ENCODE peak calls at places on chromosomes 13 and 19, in six cellular contexts. One of them, this sample, is unnamed.

GRCh38 chr13:38804536-38804935 is 117.7 kb downstream of the FREM2 start:
- DNase-seq in lung: no peak
- DNase-seq in effector memory CD4-positive, alpha-beta T cell: no peak
- DNase-seq in MM.1S: no peak
- DNase-seq in caudate nucleus: peak
- DNase-seq in left ventricle myocardium inferior: no peak
- DNase-seq in this sample: no peak

GRCh38 chr13:20776751-20777150 is 3.0 kb upstream of the EEF1AKMT1 start:
- DNase-seq in lung: no peak
- DNase-seq in effector memory CD4-positive, alpha-beta T cell: no peak
- DNase-seq in MM.1S: no peak
- DNase-seq in caudate nucleus: no peak
- DNase-seq in left ventricle myocardium inferior: no peak
- DNase-seq in this sample: no peak

GRCh38 chr19:4068058-4068966 is 1.6 kb upstream of the ZBTB7A start:
- DNase-seq in lung: no peak
- DNase-seq in effector memory CD4-positive, alpha-beta T cell: no peak
- DNase-seq in MM.1S: no peak
- DNase-seq in caudate nucleus: no peak
- DNase-seq in left ventricle myocardium inferior: no peak
- DNase-seq in this sample: no peak

GRCh38 chr19:35030257-35031071 is at the start of gene SCN1B:
- DNase-seq in lung: peak
- DNase-seq in effector memory CD4-positive, alpha-beta T cell: peak
- DNase-seq in MM.1S: no peak
- DNase-seq in caudate nucleus: peak
- DNase-seq in left ventricle myocardium inferior: peak
- DNase-seq in this sample: peak

GRCh38 chr13:47039106-47039505 is 142.3 kb upstream of the HTR2A start:
- DNase-seq in lung: no peak
- DNase-seq in effector memory CD4-positive, alpha-beta T cell: no peak
- DNase-seq in MM.1S: no peak
- DNase-seq in caudate nucleus: no peak
- DNase-seq in left ventricle myocardium inferior: no peak
- DNase-seq in this sample: no peak

GRCh38 chr13:20684535-20684934 is 19.0 kb upstream of the IL17D start:
- DNase-seq in lung: no peak
- DNase-seq in effector memory CD4-positive, alpha-beta T cell: no peak
- DNase-seq in MM.1S: no peak
- DNase-seq in caudate nucleus: no peak
- DNase-seq in left ventricle myocardium inferior: no peak
- DNase-seq in this sample: no peak

GRCh38 chr13:99981115-99982020 is at the start of gene ZIC2:
- DNase-seq in lung: no peak
- DNase-seq in effector memory CD4-positive, alpha-beta T cell: no peak
- DNase-seq in MM.1S: peak
- DNase-seq in caudate nucleus: no peak
- DNase-seq in left ventricle myocardium inferior: no peak
- DNase-seq in this sample: no peak

GRCh38 chr19:42989851-42990250 is 36.4 kb downstream of the PSG11 start:
- DNase-seq in lung: no peak
- DNase-seq in effector memory CD4-positive, alpha-beta T cell: no peak
- DNase-seq in MM.1S: no peak
- DNase-seq in caudate nucleus: no peak
- DNase-seq in left ventricle myocardium inferior: no peak
- DNase-seq in this sample: no peak

GRCh38 chr19:55091955-55092354 is 16.3 kb downstream of the EPS8L1 start:
- DNase-seq in lung: no peak
- DNase-seq in effector memory CD4-positive, alpha-beta T cell: no peak
- DNase-seq in MM.1S: no peak
- DNase-seq in caudate nucleus: no peak
- DNase-seq in left ventricle myocardium inferior: no peak
- DNase-seq in this sample: no peak

GRCh38 chr19:14090509-14091085 is at the start of gene SAMD1:
- DNase-seq in lung: peak
- DNase-seq in effector memory CD4-positive, alpha-beta T cell: peak
- DNase-seq in MM.1S: peak
- DNase-seq in caudate nucleus: peak
- DNase-seq in left ventricle myocardium inferior: peak
- DNase-seq in this sample: peak

GRCh38 chr13:113835461-113836274 is 28.2 kb downstream of the GAS6 start:
- DNase-seq in lung: no peak
- DNase-seq in effector memory CD4-positive, alpha-beta T cell: no peak
- DNase-seq in MM.1S: no peak
- DNase-seq in caudate nucleus: no peak
- DNase-seq in left ventricle myocardium inferior: peak
- DNase-seq in this sample: no peak

GRCh38 chr13:97307096-97307495 is 85.0 kb downstream of the MBNL2 start:
- DNase-seq in lung: no peak
- DNase-seq in effector memory CD4-positive, alpha-beta T cell: no peak
- DNase-seq in MM.1S: no peak
- DNase-seq in caudate nucleus: no peak
- DNase-seq in left ventricle myocardium inferior: no peak
- DNase-seq in this sample: no peak

GRCh38 chr13:35768551-35768950 is 292.1 kb upstream of the MAB21L1 start:
- DNase-seq in lung: no peak
- DNase-seq in effector memory CD4-positive, alpha-beta T cell: no peak
- DNase-seq in MM.1S: no peak
- DNase-seq in caudate nucleus: no peak
- DNase-seq in left ventricle myocardium inferior: no peak
- DNase-seq in this sample: no peak

GRCh38 chr13:78595819-78596700 is 7.3 kb downstream of the POU4F1 start:
- DNase-seq in lung: no peak
- DNase-seq in effector memory CD4-positive, alpha-beta T cell: no peak
- DNase-seq in MM.1S: no peak
- DNase-seq in caudate nucleus: no peak
- DNase-seq in left ventricle myocardium inferior: no peak
- DNase-seq in this sample: no peak

GRCh38 chr19:12841094-12841493 is 2.8 kb downstream of the MAST1 start:
- DNase-seq in lung: no peak
- DNase-seq in effector memory CD4-positive, alpha-beta T cell: no peak
- DNase-seq in MM.1S: no peak
- DNase-seq in caudate nucleus: peak
- DNase-seq in left ventricle myocardium inferior: no peak
- DNase-seq in this sample: no peak

DNA sequence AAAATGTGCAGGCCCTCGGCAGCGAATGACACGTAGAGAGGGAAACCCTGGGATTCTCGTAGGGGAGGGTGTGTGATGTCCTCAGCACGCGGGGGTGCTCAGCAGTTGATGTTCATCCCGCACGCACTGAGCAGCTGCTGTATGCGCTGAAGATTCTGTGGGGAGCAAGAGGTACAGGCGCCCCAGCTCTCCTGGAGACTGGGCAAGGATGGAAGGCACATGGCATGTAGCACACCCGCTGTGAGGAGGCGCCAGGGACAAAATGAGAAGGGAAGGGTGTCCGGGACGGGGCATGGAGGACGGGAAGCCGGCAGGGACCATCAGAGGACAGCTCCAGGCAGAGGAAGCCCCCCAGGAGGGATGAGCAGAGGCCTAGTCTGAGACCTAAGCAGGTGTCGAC is 15.4 kb downstream of the ATP11A start:
- DNase-seq in lung: no peak
- DNase-seq in effector memory CD4-positive, alpha-beta T cell: no peak
- DNase-seq in MM.1S: no peak
- DNase-seq in caudate nucleus: no peak
- DNase-seq in left ventricle myocardium inferior: no peak
- DNase-seq in this sample: no peak
- H3K27ac ChIP-seq in lung: peak
- H3K27ac ChIP-seq in effector memory CD4-positive, alpha-beta T cell: no peak
- H3K27ac ChIP-seq in MM.1S: no peak
- H3K27ac ChIP-seq in caudate nucleus: no peak
- H3K27ac ChIP-seq in left ventricle myocardium inferior: peak
- H3K27ac ChIP-seq in this sample: no peak

GRCh38 chr13:111181977-111182376 is 66.9 kb downstream of the ARHGEF7 start:
- DNase-seq in lung: no peak
- DNase-seq in effector memory CD4-positive, alpha-beta T cell: no peak
- DNase-seq in MM.1S: no peak
- DNase-seq in caudate nucleus: no peak
- DNase-seq in left ventricle myocardium inferior: no peak
- DNase-seq in this sample: no peak
- H3K27ac ChIP-seq in lung: no peak
- H3K27ac ChIP-seq in effector memory CD4-positive, alpha-beta T cell: no peak
- H3K27ac ChIP-seq in MM.1S: no peak
- H3K27ac ChIP-seq in caudate nucleus: no peak
- H3K27ac ChIP-seq in left ventricle myocardium inferior: no peak
- H3K27ac ChIP-seq in this sample: no peak

GRCh38 chr19:7265963-7266362 is 28.3 kb downstream of the INSR start:
- DNase-seq in lung: peak
- DNase-seq in effector memory CD4-positive, alpha-beta T cell: no peak
- DNase-seq in MM.1S: no peak
- DNase-seq in caudate nucleus: no peak
- DNase-seq in left ventricle myocardium inferior: no peak
- DNase-seq in this sample: no peak
- H3K27ac ChIP-seq in lung: peak
- H3K27ac ChIP-seq in effector memory CD4-positive, alpha-beta T cell: no peak
- H3K27ac ChIP-seq in MM.1S: no peak
- H3K27ac ChIP-seq in caudate nucleus: no peak
- H3K27ac ChIP-seq in left ventricle myocardium inferior: peak
- H3K27ac ChIP-seq in this sample: peak

DNA sequence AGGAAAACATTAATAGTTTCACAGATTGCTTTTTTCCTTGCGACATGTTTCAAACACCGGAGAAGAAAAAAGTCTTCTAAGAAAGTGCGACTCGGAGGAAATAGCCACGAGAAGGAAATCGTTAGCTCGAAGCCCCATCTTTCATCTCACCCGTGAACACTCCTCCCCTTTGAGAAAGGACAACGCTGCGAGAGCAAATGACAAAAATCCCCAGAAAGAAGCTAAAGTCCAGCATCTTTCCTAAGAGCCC is 65.5 kb downstream of the KCNRG start:
- DNase-seq in lung: no peak
- DNase-seq in effector memory CD4-positive, alpha-beta T cell: no peak
- DNase-seq in MM.1S: peak
- DNase-seq in caudate nucleus: no peak
- DNase-seq in left ventricle myocardium inferior: no peak
- DNase-seq in this sample: no peak
- H3K27ac ChIP-seq in lung: peak
- H3K27ac ChIP-seq in effector memory CD4-positive, alpha-beta T cell: peak
- H3K27ac ChIP-seq in MM.1S: peak
- H3K27ac ChIP-seq in caudate nucleus: peak
- H3K27ac ChIP-seq in left ventricle myocardium inferior: peak
- H3K27ac ChIP-seq in this sample: peak

This sample was measured in substantia nigra.